ENCODE peak calls at places on chromosomes 12 and 14, in four cellular contexts. One of them, this sample, is unnamed.

GRCh38 chr12:93710574-93710926 is 33.4 kb downstream of the CRADD start:
- DNase-seq in naive thymus-derived CD8-positive, alpha-beta T cell: no peak
- DNase-seq in HS-5: no peak
- DNase-seq in AG04450: no peak
- DNase-seq in this sample: no peak

GRCh38 chr14:100438678-100439592 is 115.8 kb downstream of the SLC25A47 start:
- DNase-seq in AG04450: peak
- DNase-seq in HS-5: peak
- DNase-seq in naive thymus-derived CD8-positive, alpha-beta T cell: no peak
- DNase-seq in this sample: peak

GRCh38 chr12:27048822-27049752 is 26.7 kb downstream of the MED21 start:
- DNase-seq in HS-5: peak
- DNase-seq in AG04450: peak
- DNase-seq in naive thymus-derived CD8-positive, alpha-beta T cell: no peak
- DNase-seq in this sample: peak

GRCh38 chr14:55944757-55945156 is 173.5 kb upstream of the PELI2 start:
- DNase-seq in AG04450: no peak
- DNase-seq in HS-5: no peak
- DNase-seq in naive thymus-derived CD8-positive, alpha-beta T cell: no peak
- DNase-seq in this sample: no peak

GRCh38 chr14:21069388-21070082 is 569 bp upstream of the ARHGEF40 start:
- DNase-seq in HS-5: no peak
- DNase-seq in AG04450: no peak
- DNase-seq in naive thymus-derived CD8-positive, alpha-beta T cell: peak
- DNase-seq in this sample: no peak

GRCh38 chr12:103800252-103800771 is 40.7 kb downstream of the NT5DC3 start:
- DNase-seq in naive thymus-derived CD8-positive, alpha-beta T cell: no peak
- DNase-seq in AG04450: peak
- DNase-seq in HS-5: no peak
- DNase-seq in this sample: no peak

GRCh38 chr12:105445261-105446015 is 114.9 kb downstream of the C12orf75 start:
- DNase-seq in AG04450: no peak
- DNase-seq in HS-5: no peak
- DNase-seq in naive thymus-derived CD8-positive, alpha-beta T cell: no peak
- DNase-seq in this sample: peak

GRCh38 chr14:41607119-41607785 is 576 bp downstream of the LRFN5 start:
- DNase-seq in naive thymus-derived CD8-positive, alpha-beta T cell: no peak
- DNase-seq in HS-5: no peak
- DNase-seq in AG04450: no peak
- DNase-seq in this sample: no peak

GRCh38 chr14:31978423-31978822 is 98.7 kb upstream of the ARHGAP5 start:
- DNase-seq in HS-5: no peak
- DNase-seq in AG04450: no peak
- DNase-seq in naive thymus-derived CD8-positive, alpha-beta T cell: no peak
- DNase-seq in this sample: no peak

GRCh38 chr12:122326597-122326996 is 60.3 kb upstream of the VPS33A start:
- DNase-seq in naive thymus-derived CD8-positive, alpha-beta T cell: peak
- DNase-seq in AG04450: no peak
- DNase-seq in HS-5: no peak
- DNase-seq in this sample: no peak

GRCh38 chr12:57096099-57096572 is 7.2 kb downstream of the NAB2 start:
- DNase-seq in AG04450: no peak
- DNase-seq in HS-5: no peak
- DNase-seq in naive thymus-derived CD8-positive, alpha-beta T cell: no peak
- DNase-seq in this sample: no peak

GRCh38 chr12:50986961-50987737 is 34.8 kb downstream of the HIGD1C start:
- DNase-seq in AG04450: peak
- DNase-seq in naive thymus-derived CD8-positive, alpha-beta T cell: peak
- DNase-seq in HS-5: no peak
- DNase-seq in this sample: peak

GRCh38 chr12:74626397-74626796 is 88.8 kb downstream of the ATXN7L3B start:
- DNase-seq in AG04450: no peak
- DNase-seq in HS-5: no peak
- DNase-seq in naive thymus-derived CD8-positive, alpha-beta T cell: no peak
- DNase-seq in this sample: no peak

GRCh38 chr14:100498068-100498467 is 89.1 kb downstream of the BEGAIN start:
- DNase-seq in naive thymus-derived CD8-positive, alpha-beta T cell: no peak
- DNase-seq in HS-5: no peak
- DNase-seq in AG04450: no peak
- DNase-seq in this sample: no peak

GRCh38 chr12:132329036-132329738 is at the start of gene GALNT9:
- DNase-seq in AG04450: no peak
- DNase-seq in naive thymus-derived CD8-positive, alpha-beta T cell: peak
- DNase-seq in HS-5: no peak
- DNase-seq in this sample: no peak

GRCh38 chr12:8692573-8692972 is 5.2 kb upstream of the RIMKLB start:
- DNase-seq in AG04450: no peak
- DNase-seq in HS-5: no peak
- DNase-seq in naive thymus-derived CD8-positive, alpha-beta T cell: peak
- DNase-seq in this sample: peak

GRCh38 chr12:95460901-95461300 is 13.1 kb upstream of the METAP2 start:
- DNase-seq in HS-5: no peak
- DNase-seq in naive thymus-derived CD8-positive, alpha-beta T cell: no peak
- DNase-seq in AG04450: no peak
- DNase-seq in this sample: no peak

GRCh38 chr14:89121961-89122675 is 294.9 kb downstream of the FOXN3 start:
- DNase-seq in AG04450: no peak
- DNase-seq in naive thymus-derived CD8-positive, alpha-beta T cell: no peak
- DNase-seq in HS-5: no peak
- DNase-seq in this sample: no peak

GRCh38 chr12:69239922-69240624 is 704 bp downstream of the CPSF6 start:
- DNase-seq in naive thymus-derived CD8-positive, alpha-beta T cell: peak
- DNase-seq in AG04450: no peak
- DNase-seq in HS-5: no peak
- DNase-seq in this sample: no peak

GRCh38 chr12:92721130-92721529 is 18.3 kb downstream of the PLEKHG7 start:
- DNase-seq in HS-5: no peak
- DNase-seq in AG04450: no peak
- DNase-seq in naive thymus-derived CD8-positive, alpha-beta T cell: no peak
- DNase-seq in this sample: no peak

GRCh38 chr12:124007810-124008570 is 35.0 kb downstream of the ZNF664 start:
- DNase-seq in AG04450: no peak
- DNase-seq in naive thymus-derived CD8-positive, alpha-beta T cell: no peak
- DNase-seq in HS-5: no peak
- DNase-seq in this sample: no peak

GRCh38 chr12:132279184-132279889 is 50.1 kb downstream of the GALNT9 start:
- DNase-seq in AG04450: no peak
- DNase-seq in naive thymus-derived CD8-positive, alpha-beta T cell: no peak
- DNase-seq in HS-5: no peak
- DNase-seq in this sample: no peak

GRCh38 chr12:100986595-100987547 is 192.3 kb downstream of the ANO4 start:
- DNase-seq in AG04450: peak
- DNase-seq in naive thymus-derived CD8-positive, alpha-beta T cell: no peak
- DNase-seq in HS-5: no peak
- DNase-seq in this sample: no peak

GRCh38 chr14:101028971-101029667 is 125.6 kb upstream of the RTL1 start:
- DNase-seq in HS-5: no peak
- DNase-seq in AG04450: no peak
- DNase-seq in naive thymus-derived CD8-positive, alpha-beta T cell: no peak
- DNase-seq in this sample: no peak

GRCh38 chr14:85415015-85415712 is 114.8 kb upstream of the FLRT2 start:
- DNase-seq in HS-5: peak
- DNase-seq in AG04450: peak
- DNase-seq in naive thymus-derived CD8-positive, alpha-beta T cell: no peak
- DNase-seq in this sample: peak

GRCh38 chr12:50888666-50889065 is 45.9 kb downstream of the TMPRSS12 start:
- DNase-seq in naive thymus-derived CD8-positive, alpha-beta T cell: no peak
- DNase-seq in AG04450: no peak
- DNase-seq in HS-5: no peak
- DNase-seq in this sample: no peak

GRCh38 chr12:91772411-91772810 is 373.2 kb downstream of the BTG1 start:
- DNase-seq in naive thymus-derived CD8-positive, alpha-beta T cell: no peak
- DNase-seq in HS-5: no peak
- DNase-seq in AG04450: no peak
- DNase-seq in this sample: no peak

GRCh38 chr14:75138492-75138891 is 11.6 kb upstream of the NEK9 start:
- DNase-seq in HS-5: no peak
- DNase-seq in AG04450: no peak
- DNase-seq in naive thymus-derived CD8-positive, alpha-beta T cell: no peak
- DNase-seq in this sample: no peak

GRCh38 chr12:109463776-109464175 is 13.3 kb downstream of the KCTD10 start:
- DNase-seq in AG04450: no peak
- DNase-seq in naive thymus-derived CD8-positive, alpha-beta T cell: no peak
- DNase-seq in HS-5: no peak
- DNase-seq in this sample: no peak

GRCh38 chr14:52299692-52300278 is 14.3 kb upstream of the PTGER2 start:
- DNase-seq in AG04450: no peak
- DNase-seq in naive thymus-derived CD8-positive, alpha-beta T cell: peak
- DNase-seq in HS-5: no peak
- DNase-seq in this sample: peak

GRCh38 chr14:93112891-93113677 is 2.6 kb downstream of the ITPK1 start:
- DNase-seq in HS-5: no peak
- DNase-seq in naive thymus-derived CD8-positive, alpha-beta T cell: peak
- DNase-seq in AG04450: peak
- DNase-seq in this sample: peak

GRCh38 chr12:107622005-107622404 is 63.6 kb upstream of the PWP1 start:
- DNase-seq in naive thymus-derived CD8-positive, alpha-beta T cell: no peak
- DNase-seq in AG04450: no peak
- DNase-seq in HS-5: no peak
- DNase-seq in this sample: no peak

GRCh38 chr12:3294481-3294911 is 196.5 kb upstream of the PRMT8 start:
- DNase-seq in AG04450: no peak
- DNase-seq in HS-5: no peak
- DNase-seq in naive thymus-derived CD8-positive, alpha-beta T cell: no peak
- DNase-seq in this sample: no peak

GRCh38 chr12:52139579-52140062 is 52.2 kb downstream of the KRT80 start:
- DNase-seq in HS-5: no peak
- DNase-seq in AG04450: no peak
- DNase-seq in naive thymus-derived CD8-positive, alpha-beta T cell: peak
- DNase-seq in this sample: peak

GRCh38 chr12:22121224-22121623 is 75.2 kb downstream of the CMAS start:
- DNase-seq in AG04450: no peak
- DNase-seq in HS-5: no peak
- DNase-seq in naive thymus-derived CD8-positive, alpha-beta T cell: no peak
- DNase-seq in this sample: no peak

GRCh38 chr12:114835031-114835430 is 151.1 kb upstream of the TBX3 start:
- DNase-seq in AG04450: peak
- DNase-seq in HS-5: peak
- DNase-seq in naive thymus-derived CD8-positive, alpha-beta T cell: no peak
- DNase-seq in this sample: peak

GRCh38 chr14:80862983-80863382 is 78.6 kb downstream of the CEP128 start:
- DNase-seq in HS-5: no peak
- DNase-seq in naive thymus-derived CD8-positive, alpha-beta T cell: no peak
- DNase-seq in AG04450: no peak
- DNase-seq in this sample: no peak